ENCODE peak calls at places on chromosome 18, in six cellular contexts. F is CD4-positive, alpha-beta T cell; I is fibroblast of the aortic adventitia; S is cardiac muscle cell; A is A549; R is upper lobe of right lung. G is an unnamed sample.

GRCh38 chr18:10851824-10852225 is 297.5 kb downstream of the PIEZO2 start:
- DNase-seq in F (no peak), R (no peak), S (peak; percentile 85), A (peak; percentile 31), I (peak; percentile 85), G (no peak)

GRCh38 chr18:3368193-3368592 is 81.8 kb upstream of the TGIF1 start:
- DNase-seq in S (peak; percentile 89), A (no peak), R (no peak), F (no peak), I (peak; percentile 94), G (no peak)

GRCh38 chr18:2905802-2906521 is 59.2 kb downstream of the EMILIN2 start:
- DNase-seq in F (peak; percentile 32), S (peak; percentile 72), A (peak; percentile 57), I (no peak), R (peak; percentile 87), G (peak; percentile 43)

GRCh38 chr18:13273800-13274199 is 55.2 kb downstream of the LDLRAD4 start:
- DNase-seq in A (no peak), I (no peak), F (peak; percentile 40), S (no peak), R (peak; percentile 40), G (no peak)

GRCh38 chr18:24497052-24497754 is 36.8 kb downstream of the HRH4 start:
- DNase-seq in S (peak; percentile 30), R (no peak), I (peak; percentile 58), A (no peak), F (no peak), G (no peak)

GRCh38 chr18:5982332-5982731 is 87.0 kb upstream of the TMEM200C start:
- DNase-seq in A (no peak), R (no peak), I (no peak), S (no peak), F (no peak), G (no peak)

GRCh38 chr18:40670991-40671390 is 1284.0 kb upstream of the PIK3C3 start:
- DNase-seq in A (no peak), F (no peak), S (no peak), I (no peak), R (no peak), G (no peak)

GRCh38 chr18:48775372-48776160 is 175.2 kb downstream of the SMAD7 start:
- DNase-seq in A (no peak), F (no peak), I (no peak), S (no peak), R (no peak), G (no peak)

GRCh38 chr18:63168287-63168686 is 151.3 kb downstream of the BCL2 start:
- DNase-seq in S (no peak), F (no peak), A (no peak), I (no peak), R (no peak), G (no peak)

GRCh38 chr18:48879008-48879431 is 71.7 kb downstream of the SMAD7 start:
- DNase-seq in R (peak; percentile 81), S (no peak), I (no peak), F (no peak), A (no peak), G (no peak)

GRCh38 chr18:57943723-57944122 is 100.3 kb upstream of the NEDD4L start:
- DNase-seq in I (peak; percentile 40), S (no peak), A (no peak), R (no peak), F (no peak), G (no peak)

GRCh38 chr18:58529714-58530354 is 99.1 kb downstream of the ALPK2 start:
- DNase-seq in S (peak; percentile 72), F (peak; percentile 68), A (peak; percentile 61), I (peak; percentile 73), R (no peak), G (peak; percentile 49)

GRCh38 chr18:73366713-73367112 is 498.9 kb upstream of the NETO1 start:
- DNase-seq in I (no peak), R (no peak), S (no peak), F (no peak), A (no peak), G (no peak)

GRCh38 chr18:34998677-34999076 is 42.5 kb upstream of the MAPRE2 start:
- DNase-seq in I (no peak), S (no peak), A (no peak), F (no peak), R (no peak), G (no peak)

GRCh38 chr18:63119647-63120046 is 199.9 kb downstream of the BCL2 start:
- DNase-seq in F (no peak), S (peak; percentile 36), A (peak; percentile 11), R (no peak), I (peak; percentile 28), G (no peak)

GRCh38 chr18:49524349-49524748 is 37.3 kb upstream of the C18orf32 start:
- DNase-seq in A (no peak), R (no peak), I (no peak), F (no peak), S (no peak), G (no peak)

GRCh38 chr18:26963292-26963691 is 97.8 kb upstream of the AQP4 start:
- DNase-seq in S (peak; percentile 13), A (peak; percentile 21), I (peak; percentile 13), F (no peak), R (no peak), G (no peak)

GRCh38 chr18:58599106-58599505 is 29.8 kb downstream of the ALPK2 start:
- DNase-seq in I (no peak), F (no peak), S (no peak), A (no peak), R (no peak), G (no peak)

GRCh38 chr18:59446012-59446411 is 86.9 kb upstream of the LMAN1 start:
- DNase-seq in I (peak; percentile 52), F (no peak), S (peak; percentile 67), R (no peak), A (no peak), G (no peak)

GRCh38 chr18:58268849-58269248 is 224.8 kb downstream of the NEDD4L start:
- DNase-seq in I (peak; percentile 68), F (no peak), S (peak; percentile 56), A (peak; percentile 9), R (no peak), G (no peak)

GRCh38 chr18:43662657-43663056 is 385.4 kb upstream of the SYT4 start:
- DNase-seq in R (no peak), A (no peak), F (no peak), S (peak; percentile 82), I (peak; percentile 86), G (no peak)

GRCh38 chr18:43664487-43665008 is 387.3 kb upstream of the SYT4 start:
- DNase-seq in I (peak; percentile 2), A (no peak), R (no peak), S (no peak), F (no peak), G (no peak)

GRCh38 chr18:43665239-43665788 is 388.0 kb upstream of the SYT4 start:
- DNase-seq in F (no peak), I (peak; percentile 90), R (no peak), A (no peak), S (peak; percentile 80), G (no peak)

GRCh38 chr18:43663159-43663558 is 385.9 kb upstream of the SYT4 start:
- DNase-seq in A (no peak), S (no peak), R (no peak), F (no peak), I (no peak), G (no peak)

GRCh38 chr18:43661570-43661969 is 384.3 kb upstream of the SYT4 start:
- DNase-seq in S (peak; percentile 68), I (peak; percentile 74), A (peak; percentile 37), R (no peak), F (no peak), G (no peak)
- TF ChIP-seq CTCF in S (peak; percentile 35), I (peak; percentile 46), A (no peak), R (peak; percentile 32), F (no peak), G (peak; percentile 65)

GRCh38 chr18:9101730-9102390 is 639 bp upstream of the NDUFV2 start:
- DNase-seq in F (peak; percentile 19), A (peak; percentile 81), S (peak; percentile 82), R (no peak), I (peak; percentile 75), G (no peak)

GRCh38 chr18:9105420-9105819 is 2.9 kb downstream of the NDUFV2 start:
- DNase-seq in R (no peak), F (no peak), S (no peak), I (no peak), A (no peak), G (no peak)

GRCh38 chr18:9102391-9103216 is at the start of gene NDUFV2:
- DNase-seq in A (peak; percentile 94), R (peak; percentile 99), I (peak; percentile 90), S (peak; percentile 98), F (peak; percentile 98), G (peak; percentile 98)

GRCh38 chr18:9104244-9104901 is 1.9 kb downstream of the NDUFV2 start:
- DNase-seq in I (peak; percentile 25), F (no peak), S (no peak), A (peak; percentile 32), R (no peak), G (no peak)

GRCh38 chr18:9103488-9103887 is 989 bp downstream of the NDUFV2 start:
- DNase-seq in R (no peak), F (no peak), A (no peak), S (peak; percentile 30), I (peak; percentile 56), G (no peak)
- TF ChIP-seq CTCF in R (no peak), F (peak; percentile 38), A (no peak), S (peak; percentile 7), I (peak; percentile 24), G (no peak)

GRCh38 chr18:74897971-74898657 is 300.4 kb downstream of the ZNF407 start:
- DNase-seq in F (no peak), S (peak; percentile 38), I (peak; percentile 48), R (no peak), A (no peak), G (no peak)

GRCh38 chr18:74898965-74899364 is 301.3 kb downstream of the ZNF407 start:
- DNase-seq in S (peak; percentile 32), F (no peak), A (peak; percentile 20), R (no peak), I (peak; percentile 10), G (no peak)

GRCh38 chr18:74895686-74896085 is 298.0 kb downstream of the ZNF407 start:
- DNase-seq in F (no peak), R (no peak), I (peak; percentile 61), A (no peak), S (peak; percentile 48), G (no peak)

GRCh38 chr18:74899554-74899953 is 301.9 kb downstream of the ZNF407 start:
- DNase-seq in F (no peak), A (no peak), S (peak; percentile 14), I (peak; percentile 4), R (no peak), G (no peak)

DNA sequence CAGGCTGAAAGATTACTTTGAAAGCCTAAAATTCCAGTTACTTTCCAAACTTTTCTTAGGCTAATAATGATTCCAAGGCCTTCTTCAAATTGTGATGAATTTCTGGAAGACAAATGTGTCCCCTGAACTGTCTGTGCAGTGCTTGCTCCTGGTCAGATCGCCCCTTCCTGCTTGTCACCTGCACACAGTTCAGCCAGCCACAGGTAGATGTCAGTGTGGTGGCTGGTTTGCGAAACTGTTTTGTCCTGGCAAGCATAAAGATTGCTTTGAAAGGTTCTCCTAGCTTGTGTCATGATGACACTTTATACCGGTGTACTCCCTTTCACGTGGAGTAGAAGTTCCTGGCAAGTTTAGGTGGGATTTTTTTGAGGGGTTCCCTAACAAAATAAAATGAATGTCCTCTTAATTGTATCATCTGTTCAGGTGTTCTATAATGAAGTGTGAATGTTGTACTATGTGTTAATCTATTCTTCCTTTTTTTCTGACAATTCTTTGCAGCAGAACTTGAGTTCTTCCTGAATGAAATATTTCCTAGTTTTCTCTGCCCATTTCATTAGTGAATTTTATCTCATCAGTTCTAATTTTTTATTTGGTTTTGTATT is 298.8 kb downstream of the ZNF407 start:
- DNase-seq in I (peak; percentile 3), F (peak; percentile 51), R (peak; percentile 63), A (peak; percentile 51), S (no peak), G (no peak)
- TF ChIP-seq CTCF in I (peak; percentile 27), F (peak; percentile 76), R (peak; percentile 62), A (peak; percentile 39), S (no peak), G (peak; percentile 70)

GRCh38 chr18:61612517-61612916 is 279.3 kb downstream of the CDH20 start:
- DNase-seq in I (no peak), F (no peak), S (no peak), R (no peak), A (no peak), G (no peak)
- TF ChIP-seq CTCF in I (no peak), F (no peak), S (peak; percentile 16), R (peak; percentile 16), A (no peak), G (no peak)

G was measured in neural crest cell.